ENCODE peak calls at places on chromosome 19, in nine cellular contexts. T is kidney, F is spleen, C is cardiac fibroblast, O is kidney epithelial cell, D is psoas muscle, U is astrocyte of the cerebellum, I is mucosa of descending colon, Z is colonic mucosa. N is an unnamed sample.

GRCh38 chr19:1624458-1624857 is 19.2 kb upstream of the UQCR11 start:
- DNase-seq in I (no peak), C (peak), D (no peak), U (peak), Z (peak), F (peak), T (no peak), O (no peak), N (no peak)

GRCh38 chr19:36093687-36094086 is 17.3 kb upstream of the OVOL3 start:
- DNase-seq in T (no peak), D (no peak), C (peak), Z (no peak), I (no peak), F (no peak), U (no peak), O (no peak), N (no peak)

GRCh38 chr19:49387936-49388372 is at the start of gene KASH5:
- DNase-seq in T (peak), O (no peak), C (peak), F (peak), D (peak), I (peak), U (no peak), Z (peak), N (no peak)

GRCh38 chr19:13154241-13154778 is 4.1 kb downstream of the IER2 start:
- DNase-seq in D (peak), O (no peak), F (peak), C (peak), U (peak), I (peak), T (peak), Z (peak), N (no peak)

GRCh38 chr19:14004619-14005380 is 1.3 kb downstream of the RFX1 start:
- DNase-seq in I (peak), U (no peak), O (no peak), T (peak), Z (peak), F (peak), C (no peak), D (peak), N (no peak)

GRCh38 chr19:39078436-39079200 is 5.5 kb upstream of the ACP7 start:
- DNase-seq in O (peak), T (no peak), I (no peak), C (peak), F (no peak), D (no peak), U (peak), Z (no peak), N (peak)

GRCh38 chr19:522726-523125 is 8.8 kb upstream of the CDC34 start:
- DNase-seq in I (no peak), O (no peak), T (no peak), U (no peak), F (no peak), C (no peak), D (no peak), Z (no peak), N (no peak)

GRCh38 chr19:33639034-33639681 is 17.4 kb downstream of the CHST8 start:
- DNase-seq in F (peak), Z (no peak), T (no peak), I (no peak), D (no peak), C (no peak), U (no peak), O (no peak), N (no peak)

GRCh38 chr19:13920940-13921744 is 15.1 kb downstream of the CC2D1A start:
- DNase-seq in O (no peak), I (no peak), F (no peak), C (peak), D (no peak), Z (no peak), U (no peak), T (no peak), N (no peak)

GRCh38 chr19:41311072-41311471 is 1.1 kb downstream of the CCDC97 start:
- DNase-seq in Z (no peak), F (no peak), U (no peak), T (no peak), D (no peak), C (no peak), I (no peak), O (no peak), N (no peak)

GRCh38 chr19:30696514-30696913 is 324.3 kb downstream of the ZNF536 start:
- DNase-seq in T (no peak), C (peak), D (no peak), U (no peak), O (no peak), F (no peak), I (no peak), Z (no peak), N (no peak)

GRCh38 chr19:16202320-16203255 is 4.9 kb downstream of the AP1M1 start:
- DNase-seq in U (no peak), Z (no peak), C (no peak), F (no peak), O (no peak), I (no peak), T (no peak), D (no peak), N (no peak)

GRCh38 chr19:14113762-14114414 is 3.7 kb downstream of the PRKACA start:
- DNase-seq in F (peak), T (no peak), Z (peak), D (peak), I (peak), C (no peak), U (no peak), O (no peak), N (no peak)

GRCh38 chr19:42273407-42274064 is 4.5 kb downstream of the CIC start:
- DNase-seq in U (no peak), O (no peak), Z (no peak), F (peak), T (peak), D (no peak), C (no peak), I (no peak), N (no peak)

GRCh38 chr19:55600336-55601028 is 394 bp downstream of the ZNF524 start:
- DNase-seq in C (no peak), T (peak), I (peak), Z (no peak), F (peak), O (no peak), D (no peak), U (no peak), N (no peak)

GRCh38 chr19:48845384-48845783 is 9.1 kb upstream of the HSD17B14 start:
- DNase-seq in D (no peak), T (no peak), O (no peak), F (no peak), C (no peak), I (no peak), U (no peak), Z (no peak), N (no peak)

DNA sequence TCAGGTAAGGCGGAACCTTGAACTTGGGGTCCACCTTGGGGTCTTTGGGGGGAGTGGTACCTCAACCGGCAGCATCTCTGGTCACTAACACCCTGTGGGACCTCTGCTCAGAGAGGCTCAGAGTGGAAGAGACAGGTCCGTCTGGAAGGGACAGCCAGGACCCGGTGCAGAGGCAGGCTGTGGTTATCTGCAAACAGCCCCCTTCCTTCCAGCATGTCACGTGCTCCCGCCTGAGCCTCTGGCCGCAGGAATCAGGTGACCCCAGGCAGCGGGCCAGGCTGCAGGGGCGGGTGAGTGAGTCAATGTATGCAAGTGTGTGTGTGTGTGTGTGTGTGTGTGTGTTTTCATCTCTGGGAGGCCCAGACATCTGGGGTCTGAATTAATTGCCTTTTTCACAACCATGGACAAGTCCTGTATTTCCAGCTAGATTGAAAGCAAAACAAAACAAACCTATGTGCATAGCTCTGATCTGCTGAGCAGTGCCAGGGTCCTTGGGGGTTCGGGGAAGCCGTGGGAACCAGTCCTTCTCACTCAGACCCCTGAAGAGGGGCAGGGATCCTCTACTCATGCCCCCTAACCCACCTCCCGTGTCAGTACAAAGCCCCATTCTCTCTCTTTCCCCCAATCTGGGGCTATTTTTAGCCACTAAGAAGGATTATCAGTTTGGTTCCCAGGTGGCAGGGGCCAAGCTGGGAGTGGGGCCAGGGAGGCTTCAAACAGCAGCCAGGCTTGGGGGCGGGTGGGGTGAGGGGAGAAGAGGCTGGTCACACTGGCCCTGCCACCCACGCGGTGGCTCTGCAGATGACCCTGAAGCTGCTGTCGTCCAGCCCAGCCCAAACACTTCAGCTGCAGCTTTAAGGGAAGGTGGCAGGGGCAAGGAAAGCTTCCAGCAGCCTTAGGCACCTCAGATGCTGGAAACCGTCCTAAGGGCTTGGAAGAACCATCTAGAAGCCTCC is 31.4 kb downstream of the CERS4 start:
- DNase-seq in Z (peak), U (peak), I (peak), O (peak), D (peak), T (peak), C (peak), F (peak), N (peak)
- H3K4me3 ChIP-seq in Z (no peak), U (no peak), I (no peak), O (no peak), D (peak), T (no peak), C (peak), F (no peak), N (no peak)

GRCh38 chr19:18780631-18781030 is 10.5 kb downstream of the COMP start:
- DNase-seq in T (no peak), C (no peak), F (no peak), Z (no peak), I (no peak), O (no peak), U (no peak), D (no peak), N (no peak)
- TF ChIP-seq CTCF in T (no peak), C (no peak), F (no peak), Z (no peak), I (no peak), O (peak), U (no peak), D (no peak), N (peak)

GRCh38 chr19:50433201-50434180 is 799 bp downstream of the MYBPC2 start:
- DNase-seq in F (no peak), U (no peak), T (no peak), D (no peak), Z (no peak), C (no peak), O (no peak), I (no peak), N (no peak)
- H3K4me3 ChIP-seq in F (no peak), U (no peak), T (no peak), D (peak), Z (no peak), C (no peak), O (no peak), I (no peak), N (no peak)

GRCh38 chr19:3902317-3902973 is 22.0 kb downstream of the ATCAY start:
- DNase-seq in O (no peak), T (no peak), C (no peak), U (no peak), D (no peak), I (no peak), Z (no peak), F (no peak), N (no peak)

GRCh38 chr19:3904233-3904632 is 23.7 kb downstream of the ATCAY start:
- DNase-seq in U (no peak), T (no peak), D (no peak), F (no peak), O (no peak), C (no peak), Z (no peak), I (no peak), N (no peak)

GRCh38 chr19:3908266-3909054 is 24.4 kb upstream of the NMRK2 start:
- DNase-seq in U (no peak), Z (no peak), T (no peak), F (no peak), O (no peak), D (no peak), C (no peak), I (no peak), N (no peak)

GRCh38 chr19:3910105-3910504 is 22.8 kb upstream of the NMRK2 start:
- DNase-seq in T (no peak), Z (no peak), U (no peak), O (no peak), C (no peak), F (no peak), D (no peak), I (no peak), N (no peak)

DNA sequence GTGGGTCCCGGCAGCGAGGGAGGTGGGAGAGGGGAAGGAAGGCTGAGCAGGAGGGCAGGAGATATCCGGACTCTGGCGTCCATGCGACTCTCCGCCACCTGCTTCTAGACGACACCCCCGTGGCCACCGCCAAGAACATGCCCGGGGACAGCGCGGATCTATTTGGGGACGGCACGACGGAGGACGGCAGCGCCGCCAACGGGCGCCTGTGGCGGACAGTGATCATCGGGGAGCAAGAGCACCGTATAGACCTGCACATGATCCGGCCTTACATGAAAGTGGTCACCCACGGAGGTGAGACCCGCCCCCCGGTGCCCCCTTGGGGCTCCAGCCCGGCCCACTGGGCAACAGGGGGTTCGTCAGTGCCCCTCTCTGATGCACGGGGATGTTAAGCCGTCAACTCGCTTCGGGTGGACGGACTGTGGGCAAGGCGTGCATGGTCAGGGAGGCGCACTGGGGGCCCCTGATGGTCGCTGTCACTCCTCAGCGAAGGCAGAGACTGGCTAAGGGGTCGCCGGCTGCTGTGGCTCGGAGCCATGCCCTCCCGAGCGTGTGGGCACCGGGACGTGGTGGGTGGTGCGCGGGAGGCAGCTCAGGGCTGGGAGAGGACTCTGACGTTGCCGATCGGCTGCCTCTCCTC is 25.1 kb upstream of the NMRK2 start:
- DNase-seq in I (no peak), D (no peak), O (no peak), Z (no peak), T (no peak), F (no peak), U (no peak), C (no peak), N (no peak)
- TF ChIP-seq CTCF in I (no peak), D (no peak), O (no peak), Z (no peak), T (no peak), F (no peak), U (no peak), C (no peak), N (no peak)

GRCh38 chr19:6214881-6215541 is 64.8 kb downstream of the MLLT1 start:
- DNase-seq in I (no peak), D (peak), F (no peak), Z (no peak), O (no peak), T (peak), U (no peak), C (no peak), N (no peak)
- H3K4me3 ChIP-seq in I (no peak), D (no peak), F (no peak), Z (no peak), O (no peak), T (no peak), U (no peak), C (no peak), N (no peak)

GRCh38 chr19:35045667-35046300 is 4.3 kb downstream of the HPN start:
- DNase-seq in T (no peak), U (no peak), I (peak), F (no peak), O (no peak), C (peak), D (no peak), Z (no peak), N (peak)

GRCh38 chr19:35043906-35044305 is 2.4 kb downstream of the HPN start:
- DNase-seq in O (no peak), F (no peak), C (no peak), Z (no peak), T (no peak), D (no peak), I (no peak), U (no peak), N (no peak)

GRCh38 chr19:35046461-35046860 is 4.9 kb downstream of the HPN start:
- DNase-seq in I (no peak), O (no peak), U (no peak), T (no peak), F (no peak), Z (no peak), D (no peak), C (no peak), N (no peak)

GRCh38 chr19:35042954-35043604 is 1.6 kb downstream of the HPN start:
- DNase-seq in U (no peak), T (no peak), D (no peak), C (no peak), O (no peak), I (no peak), Z (no peak), F (no peak), N (no peak)

GRCh38 chr19:35044317-35045117 is 3.0 kb downstream of the HPN start:
- DNase-seq in Z (peak), F (no peak), T (no peak), D (peak), U (no peak), O (no peak), C (peak), I (peak), N (peak)
- TF ChIP-seq CTCF in Z (peak), F (peak), T (peak), D (peak), U (peak), O (peak), C (peak), I (peak), N (peak)

GRCh38 chr19:4596033-4596904 is 36.8 kb upstream of the SEMA6B start:
- DNase-seq in D (no peak), I (no peak), O (no peak), Z (no peak), U (no peak), T (no peak), F (peak), C (no peak), N (no peak)

GRCh38 chr19:4600082-4600481 is 39.2 kb upstream of the TNFAIP8L1 start:
- DNase-seq in U (no peak), F (no peak), I (no peak), O (no peak), T (no peak), C (no peak), Z (no peak), D (no peak), N (no peak)

GRCh38 chr19:4598712-4599111 is 39.2 kb upstream of the SEMA6B start:
- DNase-seq in T (peak), D (no peak), F (no peak), I (no peak), U (no peak), O (no peak), C (no peak), Z (no peak), N (no peak)

GRCh38 chr19:4597975-4598671 is 38.6 kb upstream of the SEMA6B start:
- DNase-seq in D (no peak), C (peak), I (no peak), Z (peak), O (no peak), T (peak), F (no peak), U (no peak), N (no peak)

DNA sequence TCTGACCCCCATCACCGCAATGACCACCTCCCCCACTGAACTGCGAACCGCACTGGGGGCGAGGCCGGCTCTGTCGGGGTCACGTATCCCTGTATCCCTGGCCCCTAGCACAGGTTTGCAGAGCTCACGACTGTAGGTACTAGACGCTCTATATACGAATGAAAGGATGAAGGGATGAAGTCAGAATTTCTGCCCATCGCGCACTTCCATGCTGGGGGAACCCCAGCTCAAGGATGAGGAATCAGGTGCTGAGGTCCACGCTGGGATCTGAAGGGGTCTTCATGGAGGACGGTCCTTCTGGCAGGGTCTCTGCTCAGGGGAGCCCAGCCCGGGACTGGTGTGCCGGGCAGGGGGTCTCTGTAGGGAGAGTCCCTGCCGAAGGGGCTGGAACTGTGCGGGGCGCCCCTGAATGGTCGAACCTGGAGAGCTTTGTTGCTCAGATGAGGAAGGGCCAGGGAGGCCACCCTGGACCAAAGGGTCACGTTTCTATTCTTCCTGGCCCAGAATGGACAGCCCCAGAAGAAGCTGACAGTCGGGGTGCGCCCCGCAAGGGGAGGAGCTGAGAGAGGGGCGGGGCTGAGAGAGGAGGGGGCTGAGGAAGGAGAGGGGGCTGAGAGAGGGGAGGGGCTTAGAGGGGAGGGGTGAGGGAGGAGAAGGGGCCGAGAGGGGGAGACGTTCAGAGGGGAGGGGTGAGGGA is 37.9 kb upstream of the SEMA6B start:
- DNase-seq in O (no peak), U (no peak), T (no peak), C (no peak), F (no peak), D (no peak), Z (no peak), I (no peak), N (no peak)
- H3K4me3 ChIP-seq in O (no peak), U (no peak), T (no peak), C (no peak), F (peak), D (no peak), Z (no peak), I (no peak), N (no peak)

DNA sequence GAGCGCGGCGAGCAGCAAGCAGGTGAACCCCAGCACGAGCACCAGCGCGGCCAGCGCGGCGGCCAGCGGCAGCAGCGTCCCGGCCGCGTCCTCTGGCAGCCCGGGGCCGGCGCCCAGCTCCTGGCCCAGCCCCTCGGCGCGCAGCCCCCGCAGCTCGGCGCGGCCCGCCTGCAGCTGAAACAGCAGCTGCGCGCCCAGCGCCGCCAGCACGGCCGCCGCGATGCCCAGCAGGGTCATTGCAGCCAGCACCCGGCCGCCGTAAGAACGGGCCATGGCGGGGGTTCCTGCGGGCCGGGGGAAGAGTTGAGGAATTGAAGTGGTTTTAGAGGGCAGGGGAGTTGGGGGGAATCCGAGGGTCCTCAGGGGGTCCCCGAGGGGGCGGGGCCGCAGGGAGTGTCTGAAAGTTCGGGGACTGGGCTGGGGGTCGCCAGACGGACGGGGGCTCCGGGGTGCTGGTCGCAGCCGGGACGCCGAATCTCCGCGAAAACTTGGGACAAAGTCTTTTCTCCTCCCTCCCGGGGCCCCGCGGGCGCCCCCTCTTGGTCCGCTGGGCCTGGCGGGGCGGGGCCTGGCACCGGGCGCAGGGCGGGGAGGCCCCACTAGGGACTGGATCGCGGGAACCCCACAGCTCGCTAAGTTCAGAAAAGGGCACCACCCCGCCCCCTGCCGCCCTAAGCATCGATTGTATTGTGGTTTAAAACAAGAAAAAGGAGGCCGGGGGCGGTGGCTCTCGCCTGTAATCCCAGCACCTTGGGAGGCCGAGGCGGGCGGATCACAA is at the start of gene TMEM221:
- DNase-seq in I (peak), Z (peak), F (peak), D (peak), U (no peak), C (peak), O (no peak), T (no peak), N (no peak)
- TF ChIP-seq CTCF in I (peak), Z (peak), F (peak), D (peak), U (peak), C (peak), O (peak), T (peak), N (peak)

GRCh38 chr19:10115392-10116084 is 4.0 kb downstream of the P2RY11 start:
- DNase-seq in U (no peak), D (no peak), F (peak), T (peak), C (no peak), O (no peak), I (peak), Z (no peak), N (no peak)
- H3K4me3 ChIP-seq in U (no peak), D (no peak), F (no peak), T (no peak), C (no peak), O (no peak), I (no peak), Z (no peak), N (no peak)

N was measured in HFF-Myc.